ENCODE peak calls at places on chromosomes 16 and 17, in six cellular contexts. One of them, this sample, is unnamed.

GRCh38 chr17:27546624-27547300 is 84.2 kb upstream of the LGALS9 start:
- DNase-seq in breast epithelium: no peak
- DNase-seq in SK-N-SH: no peak
- DNase-seq in HAP-1: no peak
- DNase-seq in cardiac muscle cell: no peak
- DNase-seq in CD4-positive, alpha-beta memory T cell: no peak
- DNase-seq in this sample: no peak

GRCh38 chr17:54919456-54919855 is 18.8 kb downstream of the TOM1L1 start:
- DNase-seq in breast epithelium: no peak
- DNase-seq in SK-N-SH: no peak
- DNase-seq in HAP-1: peak; percentile 48
- DNase-seq in cardiac muscle cell: no peak
- DNase-seq in CD4-positive, alpha-beta memory T cell: no peak
- DNase-seq in this sample: no peak

GRCh38 chr16:3716831-3717234 is 491 bp downstream of the TRAP1 start:
- DNase-seq in breast epithelium: no peak
- DNase-seq in SK-N-SH: peak; percentile 69
- DNase-seq in HAP-1: peak; percentile 64
- DNase-seq in cardiac muscle cell: peak; percentile 12
- DNase-seq in CD4-positive, alpha-beta memory T cell: no peak
- DNase-seq in this sample: peak; percentile 38

GRCh38 chr17:83196973-83197880 is 117.8 kb downstream of the METRNL start:
- DNase-seq in breast epithelium: peak; percentile 15
- DNase-seq in SK-N-SH: no peak
- DNase-seq in HAP-1: no peak
- DNase-seq in cardiac muscle cell: no peak
- DNase-seq in CD4-positive, alpha-beta memory T cell: no peak
- DNase-seq in this sample: peak; percentile 27

GRCh38 chr16:24731722-24732419 is 2.4 kb downstream of the TNRC6A start:
- DNase-seq in breast epithelium: no peak
- DNase-seq in SK-N-SH: no peak
- DNase-seq in HAP-1: no peak
- DNase-seq in cardiac muscle cell: no peak
- DNase-seq in CD4-positive, alpha-beta memory T cell: peak; percentile 11
- DNase-seq in this sample: peak; percentile 67

GRCh38 chr17:80261895-80262279 is 1.2 kb downstream of the RNF213 start:
- DNase-seq in breast epithelium: no peak
- DNase-seq in SK-N-SH: no peak
- DNase-seq in HAP-1: no peak
- DNase-seq in cardiac muscle cell: no peak
- DNase-seq in CD4-positive, alpha-beta memory T cell: no peak
- DNase-seq in this sample: no peak

GRCh38 chr16:48942996-48943395 is 333.0 kb upstream of the N4BP1 start:
- DNase-seq in breast epithelium: no peak
- DNase-seq in SK-N-SH: no peak
- DNase-seq in HAP-1: no peak
- DNase-seq in cardiac muscle cell: no peak
- DNase-seq in CD4-positive, alpha-beta memory T cell: no peak
- DNase-seq in this sample: no peak

GRCh38 chr16:29148867-29149272 is 164.0 kb downstream of the LAT start:
- DNase-seq in breast epithelium: no peak
- DNase-seq in SK-N-SH: no peak
- DNase-seq in HAP-1: no peak
- DNase-seq in cardiac muscle cell: no peak
- DNase-seq in CD4-positive, alpha-beta memory T cell: peak; percentile 84
- DNase-seq in this sample: no peak

GRCh38 chr16:77289331-77289809 is 90.2 kb downstream of the SYCE1L start:
- DNase-seq in breast epithelium: no peak
- DNase-seq in SK-N-SH: peak; percentile 15
- DNase-seq in HAP-1: no peak
- DNase-seq in cardiac muscle cell: peak; percentile 77
- DNase-seq in CD4-positive, alpha-beta memory T cell: no peak
- DNase-seq in this sample: no peak

GRCh38 chr17:37086329-37086728 is 137.6 kb downstream of the AATF start:
- DNase-seq in breast epithelium: no peak
- DNase-seq in SK-N-SH: no peak
- DNase-seq in HAP-1: no peak
- DNase-seq in cardiac muscle cell: no peak
- DNase-seq in CD4-positive, alpha-beta memory T cell: no peak
- DNase-seq in this sample: no peak

GRCh38 chr17:44915321-44915726 is at the start of gene GFAP:
- DNase-seq in breast epithelium: no peak
- DNase-seq in SK-N-SH: peak; percentile 22
- DNase-seq in HAP-1: no peak
- DNase-seq in cardiac muscle cell: no peak
- DNase-seq in CD4-positive, alpha-beta memory T cell: no peak
- DNase-seq in this sample: no peak

GRCh38 chr17:6862822-6863221 is 31.3 kb upstream of the TEKT1 start:
- DNase-seq in breast epithelium: no peak
- DNase-seq in SK-N-SH: no peak
- DNase-seq in HAP-1: no peak
- DNase-seq in cardiac muscle cell: no peak
- DNase-seq in CD4-positive, alpha-beta memory T cell: no peak
- DNase-seq in this sample: no peak

GRCh38 chr17:51817955-51818354 is 340.6 kb downstream of the CA10 start:
- DNase-seq in breast epithelium: no peak
- DNase-seq in SK-N-SH: no peak
- DNase-seq in HAP-1: no peak
- DNase-seq in cardiac muscle cell: no peak
- DNase-seq in CD4-positive, alpha-beta memory T cell: no peak
- DNase-seq in this sample: no peak

GRCh38 chr17:82772026-82772425 is 20.2 kb downstream of the TBCD start:
- DNase-seq in breast epithelium: no peak
- DNase-seq in SK-N-SH: no peak
- DNase-seq in HAP-1: no peak
- DNase-seq in cardiac muscle cell: peak; percentile 63
- DNase-seq in CD4-positive, alpha-beta memory T cell: no peak
- DNase-seq in this sample: peak; percentile 52

GRCh38 chr16:81514041-81514559 is 69.5 kb downstream of the CMIP start:
- DNase-seq in breast epithelium: no peak
- DNase-seq in SK-N-SH: no peak
- DNase-seq in HAP-1: no peak
- DNase-seq in cardiac muscle cell: no peak
- DNase-seq in CD4-positive, alpha-beta memory T cell: no peak
- DNase-seq in this sample: no peak

GRCh38 chr17:29141484-29141835 is 38.7 kb downstream of the MYO18A start:
- DNase-seq in breast epithelium: no peak
- DNase-seq in SK-N-SH: no peak
- DNase-seq in HAP-1: no peak
- DNase-seq in cardiac muscle cell: no peak
- DNase-seq in CD4-positive, alpha-beta memory T cell: no peak
- DNase-seq in this sample: no peak

GRCh38 chr17:49759203-49759602 is 4.7 kb downstream of the FAM117A start:
- DNase-seq in breast epithelium: no peak
- DNase-seq in SK-N-SH: no peak
- DNase-seq in HAP-1: no peak
- DNase-seq in cardiac muscle cell: no peak
- DNase-seq in CD4-positive, alpha-beta memory T cell: no peak
- DNase-seq in this sample: no peak

GRCh38 chr16:27706156-27706705 is 156.3 kb downstream of the KATNIP start:
- DNase-seq in breast epithelium: no peak
- DNase-seq in SK-N-SH: no peak
- DNase-seq in HAP-1: no peak
- DNase-seq in cardiac muscle cell: no peak
- DNase-seq in CD4-positive, alpha-beta memory T cell: no peak
- DNase-seq in this sample: no peak

GRCh38 chr16:66603537-66604375 is 748 bp upstream of the CMTM3 start:
- DNase-seq in breast epithelium: peak; percentile 50
- DNase-seq in SK-N-SH: peak; percentile 76
- DNase-seq in HAP-1: peak; percentile 90
- DNase-seq in cardiac muscle cell: peak; percentile 68
- DNase-seq in CD4-positive, alpha-beta memory T cell: peak; percentile 84
- DNase-seq in this sample: peak; percentile 81

GRCh38 chr17:64772845-64773299 is 110.8 kb upstream of the SMURF2 start:
- DNase-seq in breast epithelium: no peak
- DNase-seq in SK-N-SH: no peak
- DNase-seq in HAP-1: no peak
- DNase-seq in cardiac muscle cell: no peak
- DNase-seq in CD4-positive, alpha-beta memory T cell: no peak
- DNase-seq in this sample: no peak

GRCh38 chr16:64011650-64012049 is 1110.2 kb downstream of the CDH11 start:
- DNase-seq in breast epithelium: no peak
- DNase-seq in SK-N-SH: no peak
- DNase-seq in HAP-1: no peak
- DNase-seq in cardiac muscle cell: no peak
- DNase-seq in CD4-positive, alpha-beta memory T cell: no peak
- DNase-seq in this sample: no peak

GRCh38 chr17:40963838-40964237 is 2.9 kb downstream of the KRT39 start:
- DNase-seq in breast epithelium: no peak
- DNase-seq in SK-N-SH: peak; percentile 19
- DNase-seq in HAP-1: no peak
- DNase-seq in cardiac muscle cell: peak; percentile 28
- DNase-seq in CD4-positive, alpha-beta memory T cell: peak; percentile 15
- DNase-seq in this sample: no peak

GRCh38 chr16:88503374-88503770 is 50.3 kb downstream of the ZFPM1 start:
- DNase-seq in breast epithelium: no peak
- DNase-seq in SK-N-SH: no peak
- DNase-seq in HAP-1: no peak
- DNase-seq in cardiac muscle cell: peak; percentile 51
- DNase-seq in CD4-positive, alpha-beta memory T cell: no peak
- DNase-seq in this sample: no peak

GRCh38 chr16:69831212-69832123 is 69.3 kb downstream of the WWP2 start:
- DNase-seq in breast epithelium: no peak
- DNase-seq in SK-N-SH: no peak
- DNase-seq in HAP-1: no peak
- DNase-seq in cardiac muscle cell: no peak
- DNase-seq in CD4-positive, alpha-beta memory T cell: no peak
- DNase-seq in this sample: no peak

GRCh38 chr16:71352466-71352865 is 6.1 kb upstream of the CALB2 start:
- DNase-seq in breast epithelium: no peak
- DNase-seq in SK-N-SH: no peak
- DNase-seq in HAP-1: no peak
- DNase-seq in cardiac muscle cell: no peak
- DNase-seq in CD4-positive, alpha-beta memory T cell: no peak
- DNase-seq in this sample: no peak
- H3K4me1 ChIP-seq in breast epithelium: no peaks in the 10 kb centered on the region
- H3K4me1 ChIP-seq in SK-N-SH: no peaks in the 10 kb centered on the region
- H3K4me1 ChIP-seq in HAP-1: no peaks in the 10 kb centered on the region
- H3K4me1 ChIP-seq in cardiac muscle cell: no peaks in the 10 kb centered on the region
- H3K4me1 ChIP-seq in CD4-positive, alpha-beta memory T cell: no peaks in the 10 kb centered on the region
- H3K4me1 ChIP-seq in this sample: no peaks in the 10 kb centered on the region

DNA sequence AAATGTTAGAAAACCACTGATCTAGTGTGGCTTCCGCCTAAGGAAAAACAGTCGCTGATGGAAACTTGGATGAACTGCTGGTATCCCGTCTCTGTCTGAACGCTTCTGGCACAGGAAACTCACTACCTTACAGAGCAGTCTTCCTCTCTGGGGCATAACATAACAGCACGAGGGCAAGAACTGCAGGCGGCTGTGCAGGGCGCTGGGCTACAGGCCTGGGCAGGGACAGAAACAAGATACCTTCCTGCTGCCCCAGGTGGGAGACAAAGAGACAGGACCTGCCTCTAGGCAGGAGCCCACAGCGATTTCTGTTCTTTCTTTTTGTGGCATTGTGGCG is 10.5 kb downstream of the MXRA7 start:
- DNase-seq in breast epithelium: no peak
- DNase-seq in SK-N-SH: no peak
- DNase-seq in HAP-1: no peak
- DNase-seq in cardiac muscle cell: no peak
- DNase-seq in CD4-positive, alpha-beta memory T cell: no peak
- DNase-seq in this sample: no peak
- H3K4me1 ChIP-seq in breast epithelium: peaks cover 10% of the 10 kb centered on the region
- H3K4me1 ChIP-seq in SK-N-SH: peaks cover 45% of the 10 kb centered on the region
- H3K4me1 ChIP-seq in HAP-1: peaks cover 11% of the 10 kb centered on the region
- H3K4me1 ChIP-seq in cardiac muscle cell: peaks cover 51% of the 10 kb centered on the region
- H3K4me1 ChIP-seq in CD4-positive, alpha-beta memory T cell: peaks cover 5% of the 10 kb centered on the region
- H3K4me1 ChIP-seq in this sample: peaks cover 89% of the 10 kb centered on the region

DNA sequence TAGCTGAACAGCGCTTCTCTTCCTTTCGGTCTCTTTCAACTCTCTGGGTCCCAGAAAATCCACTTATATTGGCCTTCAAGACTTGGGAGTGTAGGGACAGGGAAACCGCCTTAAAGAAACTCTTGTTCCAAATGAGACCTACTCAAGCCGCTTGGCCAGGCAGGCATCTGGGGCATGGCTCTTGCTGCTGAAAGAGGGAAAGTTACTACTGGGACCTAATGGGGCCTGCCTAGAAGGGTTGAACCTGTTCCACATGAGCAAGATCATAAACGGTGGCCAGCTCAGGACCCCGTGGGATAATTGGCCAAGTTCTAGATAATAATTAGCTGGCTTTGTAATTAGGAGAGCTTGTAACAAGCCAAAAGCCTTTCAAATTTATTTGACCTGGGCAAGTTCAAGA is 13.2 kb downstream of the CDH1 start:
- DNase-seq in breast epithelium: no peak
- DNase-seq in SK-N-SH: no peak
- DNase-seq in HAP-1: no peak
- DNase-seq in cardiac muscle cell: no peak
- DNase-seq in CD4-positive, alpha-beta memory T cell: no peak
- DNase-seq in this sample: no peak
- H3K4me1 ChIP-seq in breast epithelium: no peaks in the 10 kb centered on the region
- H3K4me1 ChIP-seq in SK-N-SH: no peaks in the 10 kb centered on the region
- H3K4me1 ChIP-seq in HAP-1: no peaks in the 10 kb centered on the region
- H3K4me1 ChIP-seq in cardiac muscle cell: no peaks in the 10 kb centered on the region
- H3K4me1 ChIP-seq in CD4-positive, alpha-beta memory T cell: peaks cover 4% of the 10 kb centered on the region
- H3K4me1 ChIP-seq in this sample: no peaks in the 10 kb centered on the region

GRCh38 chr17:2085648-2085949 is 30.7 kb downstream of the HIC1 start:
- DNase-seq in breast epithelium: no peak
- DNase-seq in SK-N-SH: no peak
- DNase-seq in HAP-1: no peak
- DNase-seq in cardiac muscle cell: peak; percentile 81
- DNase-seq in CD4-positive, alpha-beta memory T cell: no peak
- DNase-seq in this sample: no peak

GRCh38 chr17:2090210-2090641 is 35.3 kb downstream of the HIC1 start:
- DNase-seq in breast epithelium: no peak
- DNase-seq in SK-N-SH: no peak
- DNase-seq in HAP-1: no peak
- DNase-seq in cardiac muscle cell: no peak
- DNase-seq in CD4-positive, alpha-beta memory T cell: no peak
- DNase-seq in this sample: no peak

GRCh38 chr17:2089021-2089422 is 34.1 kb downstream of the HIC1 start:
- DNase-seq in breast epithelium: no peak
- DNase-seq in SK-N-SH: no peak
- DNase-seq in HAP-1: no peak
- DNase-seq in cardiac muscle cell: peak; percentile 80
- DNase-seq in CD4-positive, alpha-beta memory T cell: no peak
- DNase-seq in this sample: no peak

GRCh38 chr17:2086306-2086705 is 31.4 kb downstream of the HIC1 start:
- DNase-seq in breast epithelium: no peak
- DNase-seq in SK-N-SH: no peak
- DNase-seq in HAP-1: no peak
- DNase-seq in cardiac muscle cell: no peak
- DNase-seq in CD4-positive, alpha-beta memory T cell: no peak
- DNase-seq in this sample: no peak

DNA sequence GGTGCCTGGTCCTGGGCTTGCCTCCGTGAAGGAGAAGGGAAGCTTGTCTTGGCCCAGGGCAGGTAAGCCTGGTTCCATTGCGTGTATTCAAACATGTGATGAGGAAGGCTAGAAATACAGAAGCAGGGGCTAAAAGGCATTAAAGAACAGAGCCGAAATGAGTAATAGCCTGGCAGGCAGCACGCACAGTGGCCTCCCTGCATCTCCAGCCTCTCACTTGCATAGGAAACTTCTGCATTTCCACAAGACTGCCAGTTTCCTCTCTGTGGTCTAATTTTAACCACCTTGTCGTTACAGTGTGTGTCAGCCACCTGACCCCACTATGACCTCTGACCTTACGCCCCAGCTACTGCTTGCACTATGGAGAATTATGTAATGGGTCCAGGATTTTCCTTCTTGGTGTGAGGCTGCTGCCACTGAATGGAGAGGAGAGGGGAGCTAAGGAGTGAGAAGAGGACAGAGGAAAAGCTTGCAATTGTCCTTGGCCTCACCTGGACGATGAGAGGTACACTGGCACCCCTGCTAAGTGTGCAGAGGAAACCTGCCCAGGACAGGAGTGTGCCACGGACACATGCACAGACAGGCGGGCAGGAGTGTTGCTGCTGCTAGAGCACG is 32.8 kb downstream of the HIC1 start:
- DNase-seq in breast epithelium: no peak
- DNase-seq in SK-N-SH: no peak
- DNase-seq in HAP-1: no peak
- DNase-seq in cardiac muscle cell: peak; percentile 44
- DNase-seq in CD4-positive, alpha-beta memory T cell: peak; percentile 32
- DNase-seq in this sample: no peak
- H3K4me1 ChIP-seq in breast epithelium: peaks cover 23% of the 10 kb centered on the region
- H3K4me1 ChIP-seq in SK-N-SH: peaks cover 78% of the 10 kb centered on the region
- H3K4me1 ChIP-seq in HAP-1: no peaks in the 10 kb centered on the region
- H3K4me1 ChIP-seq in cardiac muscle cell: peaks cover 81% of the 10 kb centered on the region
- H3K4me1 ChIP-seq in CD4-positive, alpha-beta memory T cell: peaks cover 55% of the 10 kb centered on the region
- H3K4me1 ChIP-seq in this sample: peaks cover 67% of the 10 kb centered on the region

This sample was measured in testis.